ENCODE peak calls at places on chromosome 16, in four cellular contexts. M is cardiac muscle cell, X is left ventricle myocardium inferior, U is type B pancreatic cell. V is an unnamed sample.

GRCh38 chr16:27965801-27966200 is 97.7 kb downstream of the GSG1L start:
- DNase-seq in M (no peak), X (no peak), U (no peak), V (no peak)

GRCh38 chr16:17607075-17607509 is 136.3 kb upstream of the XYLT1 start:
- DNase-seq in M (no peak), X (no peak), U (no peak), V (no peak)

GRCh38 chr16:86926695-86927094 is 348.3 kb downstream of the FOXL1 start:
- DNase-seq in M (no peak), X (no peak), U (no peak), V (no peak)

GRCh38 chr16:12646490-12647274 is 157.0 kb downstream of the CPPED1 start:
- DNase-seq in M (no peak), X (no peak), U (no peak), V (no peak)

GRCh38 chr16:85611455-85612190 is 1.5 kb upstream of the GSE1 start:
- DNase-seq in M (peak; percentile 79), X (peak; percentile 87), U (no peak), V (peak; percentile 86)

GRCh38 chr16:4353675-4354074 is 2.6 kb upstream of the PAM16 start:
- DNase-seq in M (no peak), X (no peak), U (no peak), V (no peak)

GRCh38 chr16:85192736-85193493 is 80.6 kb upstream of the CIBAR2 start:
- DNase-seq in M (no peak), X (no peak), U (no peak), V (no peak)

GRCh38 chr16:57618306-57619132 is 9.9 kb upstream of the ADGRG1 start:
- DNase-seq in M (peak; percentile 33), X (no peak), U (no peak), V (no peak)

GRCh38 chr16:68086336-68086821 is 1.2 kb downstream of the NFATC3 start:
- DNase-seq in M (peak; percentile 33), X (no peak), U (no peak), V (no peak)

GRCh38 chr16:88118376-88118775 is 167.1 kb downstream of the BANP start:
- DNase-seq in M (peak; percentile 11), X (no peak), U (no peak), V (no peak)

GRCh38 chr16:8173111-8173644 is 417.1 kb downstream of the TMEM114 start:
- DNase-seq in M (peak; percentile 26), X (peak; percentile 48), U (peak; percentile 75), V (no peak)

GRCh38 chr16:31713071-31713944 is 160.3 kb upstream of the ZNF267 start:
- DNase-seq in M (peak; percentile 95), X (peak; percentile 94), U (peak; percentile 91), V (peak; percentile 97)

GRCh38 chr16:31715915-31716314 is 157.7 kb upstream of the ZNF267 start:
- DNase-seq in M (no peak), X (no peak), U (no peak), V (no peak)

GRCh38 chr16:31714899-31715504 is 158.6 kb upstream of the ZNF267 start:
- DNase-seq in M (peak; percentile 4), X (no peak), U (no peak), V (no peak)

GRCh38 chr16:31712064-31712540 is 161.5 kb upstream of the ZNF267 start:
- DNase-seq in M (no peak), X (no peak), U (no peak), V (no peak)

DNA sequence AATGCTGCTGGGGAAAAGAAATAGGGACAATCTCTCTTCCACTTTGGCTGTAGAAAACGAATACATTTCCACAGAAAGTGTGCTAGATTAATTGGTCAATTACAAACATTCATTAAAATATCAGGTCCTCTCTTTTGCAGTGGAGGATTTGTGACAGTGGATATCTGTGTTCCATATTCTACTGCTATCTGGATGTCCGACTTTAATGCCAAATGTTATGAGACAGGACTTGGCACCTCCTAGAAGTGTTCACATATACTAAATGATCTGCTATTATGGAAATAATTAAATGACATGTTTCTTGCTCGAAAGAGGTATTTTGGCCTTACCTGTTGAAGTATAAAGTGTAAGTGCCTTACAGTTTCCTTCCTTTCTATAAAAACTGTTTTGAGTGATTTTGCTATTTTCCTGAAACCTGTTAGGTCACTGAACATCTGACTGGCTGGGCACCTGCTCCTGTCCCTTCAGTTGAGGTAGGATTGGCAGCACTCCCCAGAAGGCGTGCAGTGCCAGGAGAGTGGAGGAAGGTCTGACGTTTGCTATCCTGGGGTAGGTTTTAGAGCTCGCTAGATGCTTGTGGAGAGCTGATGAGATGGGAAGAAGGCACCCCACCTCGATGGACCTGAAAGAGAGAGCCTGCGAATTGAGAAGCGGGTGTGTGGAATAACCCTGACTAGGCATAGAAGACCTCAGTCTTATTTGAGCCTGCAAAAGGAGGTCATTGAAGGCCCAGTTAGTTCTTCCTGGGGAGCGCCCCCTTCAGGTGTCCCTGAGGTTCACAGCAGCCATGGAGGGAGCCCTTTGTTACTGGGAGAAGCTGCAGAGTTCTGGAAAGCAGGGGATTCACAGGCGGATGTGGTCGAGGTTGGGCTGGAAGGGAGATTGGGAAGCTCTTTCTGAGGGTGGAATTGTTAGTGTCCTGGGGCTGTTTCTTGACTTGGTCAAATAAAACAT is 159.4 kb upstream of the ZNF267 start:
- DNase-seq in M (peak; percentile 10), X (no peak), U (no peak), V (no peak)
- TF ChIP-seq CTCF in M (peak; percentile 38), X (no peak), U (peak; percentile 67), V (peak; percentile 22)

DNA sequence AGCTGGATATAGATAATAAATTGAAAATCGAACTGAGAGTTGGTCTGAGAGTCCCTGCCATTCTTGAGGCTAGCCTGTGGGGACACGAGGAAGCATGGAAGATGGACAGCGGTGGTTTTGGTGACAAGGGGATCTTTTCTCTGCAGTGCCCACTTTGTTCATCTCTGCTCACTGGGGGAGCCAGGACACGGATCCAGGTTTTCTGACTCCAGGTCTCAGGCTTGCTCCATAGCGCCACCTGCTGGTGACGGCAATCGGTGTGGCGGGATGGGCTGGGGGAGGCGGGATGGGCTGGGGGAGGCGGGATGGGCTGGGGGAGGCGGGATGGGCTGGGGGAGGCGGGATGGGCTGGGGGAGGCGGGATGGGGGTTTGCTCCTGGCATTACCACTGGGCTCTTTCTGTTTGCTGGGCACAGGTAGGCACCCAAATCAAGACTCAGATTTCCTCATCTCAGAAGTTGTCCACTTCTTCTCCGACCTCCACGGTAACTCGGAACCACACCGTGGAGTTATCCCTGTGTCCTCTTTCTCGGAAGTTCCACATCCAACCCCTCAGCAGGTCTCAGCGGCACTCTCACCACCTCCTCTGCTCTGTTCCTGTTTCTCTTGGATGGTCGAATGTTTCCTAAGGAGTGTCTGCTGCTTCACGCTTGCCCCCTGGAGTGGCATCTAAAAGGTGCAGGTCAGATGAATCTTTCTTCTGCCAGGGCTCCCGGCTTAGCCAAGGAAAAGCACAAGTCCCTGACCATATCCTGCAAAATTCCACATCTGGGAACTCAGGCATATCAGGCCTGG is 142.4 kb downstream of the CYLD start:
- DNase-seq in M (no peak), X (no peak), U (no peak), V (peak; percentile 5)
- TF ChIP-seq CTCF in M (peak; percentile 40), X (no peak), U (peak; percentile 57), V (peak; percentile 20)

GRCh38 chr16:55154956-55155355 is 169.0 kb upstream of the IRX6 start:
- DNase-seq in M (no peak), X (no peak), U (no peak), V (no peak)

GRCh38 chr16:55152875-55153390 is 171.1 kb upstream of the IRX6 start:
- DNase-seq in M (no peak), X (no peak), U (no peak), V (no peak)

GRCh38 chr16:55154261-55154660 is 169.7 kb upstream of the IRX6 start:
- DNase-seq in M (no peak), X (no peak), U (no peak), V (no peak)

GRCh38 chr16:55151901-55152300 is 172.1 kb upstream of the IRX6 start:
- DNase-seq in M (no peak), X (no peak), U (no peak), V (no peak)

GRCh38 chr16:55155815-55156214 is 168.2 kb upstream of the IRX6 start:
- DNase-seq in M (no peak), X (no peak), U (no peak), V (no peak)
- TF ChIP-seq CTCF in M (no peak), X (no peak), U (no peak), V (no peak)

GRCh38 chr16:3264137-3265036 is 8.0 kb upstream of the MEFV start:
- DNase-seq in M (peak; percentile 99), X (peak; percentile 96), U (peak; percentile 97), V (peak; percentile 94)
- TF ChIP-seq CTCF in M (peak; percentile 26), X (peak; percentile 43), U (peak; percentile 28), V (no peak)

GRCh38 chr16:89925596-89926079 is 2.5 kb downstream of the TUBB3 start:
- DNase-seq in M (no peak), X (no peak), U (no peak), V (no peak)
- TF ChIP-seq CTCF in M (no peak), X (no peak), U (peak; percentile 51), V (no peak)

GRCh38 chr16:84048306-84048705 is 5.7 kb upstream of the SLC38A8 start:
- DNase-seq in M (no peak), X (no peak), U (no peak), V (no peak)
- TF ChIP-seq CTCF in M (no peak), X (no peak), U (peak; percentile 41), V (no peak)

GRCh38 chr16:9296273-9296593 is 204.8 kb downstream of the HAPSTR1 start:
- DNase-seq in M (no peak), X (no peak), U (no peak), V (no peak)

GRCh38 chr16:9302102-9302501 is 210.7 kb downstream of the HAPSTR1 start:
- DNase-seq in M (no peak), X (no peak), U (no peak), V (no peak)

GRCh38 chr16:9300252-9300651 is 208.8 kb downstream of the HAPSTR1 start:
- DNase-seq in M (no peak), X (no peak), U (no peak), V (no peak)

DNA sequence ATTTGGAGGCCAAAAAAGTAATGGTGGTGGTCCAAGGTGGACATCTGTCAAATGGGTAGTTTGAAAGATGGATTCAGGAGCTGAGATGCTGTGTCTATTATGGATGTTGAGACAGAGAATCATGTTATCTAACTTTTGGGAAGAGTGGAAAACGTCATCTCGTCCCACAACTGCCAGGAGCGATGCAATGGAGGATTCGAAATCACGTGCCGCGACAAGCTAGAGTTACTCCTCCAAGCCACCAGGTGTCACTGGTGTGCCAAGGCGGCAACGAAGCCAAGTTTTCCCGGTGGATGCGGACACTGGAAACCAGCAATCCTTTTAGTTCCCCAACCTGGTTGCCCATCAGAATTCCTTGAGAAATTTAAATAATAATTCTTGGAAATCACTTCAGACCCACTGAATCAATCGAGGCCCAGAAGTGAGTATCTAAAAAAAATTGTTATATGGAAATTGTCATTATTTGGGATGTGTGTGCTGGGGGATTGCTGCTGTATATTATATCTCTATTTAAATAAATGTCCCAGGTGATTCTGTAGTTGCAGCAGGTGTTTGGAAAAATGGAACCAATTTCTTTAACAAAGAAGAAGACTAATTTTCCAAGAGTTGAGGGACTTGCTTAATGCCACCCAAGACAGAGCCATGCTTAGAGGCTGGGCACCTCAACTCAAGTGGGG is 206.1 kb downstream of the HAPSTR1 start:
- DNase-seq in M (no peak), X (no peak), U (no peak), V (no peak)
- TF ChIP-seq CTCF in M (no peak), X (peak; percentile 68), U (peak; percentile 81), V (peak; percentile 79)

V was measured in right atrium auricular region.